ENCODE peak calls at places on chromosomes 11 and 22, in five cellular contexts. One of them, this sample, is unnamed.

GRCh38 chr11:35943761-35944502 is at the start of gene LDLRAD3:
- DNase-seq in AG04450: peak; percentile 56
- DNase-seq in substantia nigra: peak; percentile 62
- DNase-seq in stomach: peak; percentile 70
- DNase-seq in CD8-positive, alpha-beta T cell: peak; percentile 22
- DNase-seq in this sample: peak; percentile 48

GRCh38 chr11:99632969-99633368 is 612.2 kb downstream of the CNTN5 start:
- DNase-seq in AG04450: no peak
- DNase-seq in substantia nigra: no peak
- DNase-seq in stomach: no peak
- DNase-seq in CD8-positive, alpha-beta T cell: no peak
- DNase-seq in this sample: no peak

GRCh38 chr11:111793863-111794262 is 27.7 kb upstream of the PPP2R1B start:
- DNase-seq in substantia nigra: no peak
- DNase-seq in stomach: no peak
- DNase-seq in AG04450: no peak
- DNase-seq in CD8-positive, alpha-beta T cell: no peak
- DNase-seq in this sample: peak; percentile 72

GRCh38 chr11:62423012-62423411 is 4.2 kb downstream of the SCGB1A1 start:
- DNase-seq in stomach: no peak
- DNase-seq in substantia nigra: no peak
- DNase-seq in CD8-positive, alpha-beta T cell: no peak
- DNase-seq in AG04450: no peak
- DNase-seq in this sample: no peak

GRCh38 chr11:2898366-2899079 is 12.9 kb upstream of the CDKN1C start:
- DNase-seq in substantia nigra: no peak
- DNase-seq in AG04450: peak; percentile 69
- DNase-seq in stomach: peak; percentile 57
- DNase-seq in CD8-positive, alpha-beta T cell: peak; percentile 69
- DNase-seq in this sample: peak; percentile 44

GRCh38 chr11:44351898-44352498 is 42.1 kb upstream of the ALX4 start:
- DNase-seq in stomach: no peak
- DNase-seq in AG04450: no peak
- DNase-seq in substantia nigra: no peak
- DNase-seq in CD8-positive, alpha-beta T cell: no peak
- DNase-seq in this sample: no peak

GRCh38 chr22:23878219-23878618 is 16.0 kb upstream of the MIF start:
- DNase-seq in stomach: no peak
- DNase-seq in AG04450: no peak
- DNase-seq in CD8-positive, alpha-beta T cell: no peak
- DNase-seq in substantia nigra: no peak
- DNase-seq in this sample: no peak

GRCh38 chr11:105179542-105180278 is 40.1 kb upstream of the CARD18 start:
- DNase-seq in substantia nigra: no peak
- DNase-seq in AG04450: no peak
- DNase-seq in stomach: no peak
- DNase-seq in CD8-positive, alpha-beta T cell: no peak
- DNase-seq in this sample: no peak

GRCh38 chr11:8503872-8504491 is 90.0 kb downstream of the STK33 start:
- DNase-seq in stomach: no peak
- DNase-seq in CD8-positive, alpha-beta T cell: no peak
- DNase-seq in AG04450: no peak
- DNase-seq in substantia nigra: no peak
- DNase-seq in this sample: no peak

GRCh38 chr11:75445315-75445953 is 12.4 kb upstream of the KLHL35 start:
- DNase-seq in CD8-positive, alpha-beta T cell: peak; percentile 60
- DNase-seq in substantia nigra: peak; percentile 79
- DNase-seq in stomach: peak; percentile 76
- DNase-seq in AG04450: no peak
- DNase-seq in this sample: peak; percentile 8

GRCh38 chr11:12200359-12201015 is 90.1 kb downstream of the MICAL2 start:
- DNase-seq in AG04450: no peak
- DNase-seq in stomach: no peak
- DNase-seq in substantia nigra: no peak
- DNase-seq in CD8-positive, alpha-beta T cell: no peak
- DNase-seq in this sample: peak; percentile 78

GRCh38 chr22:49206281-49206680 is 621.4 kb downstream of the BRD1 start:
- DNase-seq in stomach: peak; percentile 4
- DNase-seq in substantia nigra: no peak
- DNase-seq in AG04450: no peak
- DNase-seq in CD8-positive, alpha-beta T cell: no peak
- DNase-seq in this sample: no peak

GRCh38 chr11:96149743-96150555 is 193.0 kb downstream of the MAML2 start:
- DNase-seq in substantia nigra: no peak
- DNase-seq in stomach: no peak
- DNase-seq in AG04450: peak; percentile 68
- DNase-seq in CD8-positive, alpha-beta T cell: no peak
- DNase-seq in this sample: no peak

GRCh38 chr11:29243616-29244015 is 773.2 kb downstream of the KCNA4 start:
- DNase-seq in stomach: no peak
- DNase-seq in AG04450: peak; percentile 20
- DNase-seq in substantia nigra: no peak
- DNase-seq in CD8-positive, alpha-beta T cell: no peak
- DNase-seq in this sample: no peak

GRCh38 chr11:73384871-73385692 is 8.9 kb downstream of the RELT start:
- DNase-seq in AG04450: no peak
- DNase-seq in stomach: peak; percentile 49
- DNase-seq in CD8-positive, alpha-beta T cell: peak; percentile 38
- DNase-seq in substantia nigra: peak; percentile 32
- DNase-seq in this sample: no peak

GRCh38 chr22:22407061-22407460 is 101.5 kb downstream of the ZNF280B start:
- DNase-seq in substantia nigra: no peak
- DNase-seq in CD8-positive, alpha-beta T cell: no peak
- DNase-seq in AG04450: no peak
- DNase-seq in stomach: no peak
- DNase-seq in this sample: no peak

GRCh38 chr11:64757549-64758329 is 2.0 kb downstream of the PYGM start:
- DNase-seq in CD8-positive, alpha-beta T cell: no peak
- DNase-seq in substantia nigra: no peak
- DNase-seq in stomach: no peak
- DNase-seq in AG04450: no peak
- DNase-seq in this sample: no peak

GRCh38 chr11:12587333-12587997 is 86.8 kb upstream of the TEAD1 start:
- DNase-seq in stomach: no peak
- DNase-seq in substantia nigra: no peak
- DNase-seq in CD8-positive, alpha-beta T cell: no peak
- DNase-seq in AG04450: no peak
- DNase-seq in this sample: no peak